ENCODE peak calls at places on chromosome 4, in eight cellular contexts. V, N, W, T, I, P, Y and G are unnamed samples.

GRCh38 chr4:118968006-118968405 is 79.4 kb downstream of the SYNPO2 start:
- DNase-seq in N (no peak), I (peak), V (peak), P (no peak), T (no peak), Y (peak), W (no peak), G (peak)

GRCh38 chr4:5998333-5998936 is 19.8 kb downstream of the C4orf50 start:
- DNase-seq in V (peak), N (peak), T (peak), Y (peak), I (peak), P (peak), W (no peak), G (peak)

GRCh38 chr4:25884040-25884788 is 21.4 kb upstream of the SEL1L3 start:
- DNase-seq in V (peak), W (no peak), I (no peak), P (no peak), T (no peak), Y (no peak), N (no peak), G (no peak)

GRCh38 chr4:145176641-145177432 is 3.6 kb downstream of the OTUD4 start:
- DNase-seq in I (no peak), N (no peak), W (no peak), T (no peak), P (no peak), Y (no peak), V (peak), G (no peak)

GRCh38 chr4:156771171-156771837 is 200.3 kb downstream of the PDGFC start:
- DNase-seq in P (no peak), W (no peak), Y (no peak), N (peak), I (no peak), V (peak), T (no peak), G (no peak)

GRCh38 chr4:40178672-40179071 is 18.2 kb upstream of the RHOH start:
- DNase-seq in N (no peak), V (no peak), Y (no peak), P (no peak), T (no peak), W (no peak), I (no peak), G (no peak)

GRCh38 chr4:2163311-2163821 is 78.6 kb downstream of the HAUS3 start:
- DNase-seq in V (no peak), T (no peak), Y (peak), P (no peak), N (no peak), I (no peak), W (no peak), G (no peak)

GRCh38 chr4:155639674-155640529 is 26.7 kb upstream of the GUCY1A1 start:
- DNase-seq in Y (no peak), V (no peak), T (no peak), P (no peak), W (no peak), N (no peak), I (no peak), G (no peak)

GRCh38 chr4:16765549-16765948 is 132.9 kb downstream of the LDB2 start:
- DNase-seq in Y (no peak), N (no peak), W (no peak), I (no peak), P (no peak), V (no peak), T (no peak), G (no peak)

GRCh38 chr4:140013088-140013487 is 140.9 kb downstream of the MAML3 start:
- DNase-seq in T (no peak), Y (no peak), I (no peak), N (no peak), V (no peak), W (no peak), P (no peak), G (no peak)

GRCh38 chr4:76690091-76690905 is 207.6 kb downstream of the SOWAHB start:
- DNase-seq in V (peak), I (no peak), N (peak), W (no peak), P (no peak), T (no peak), Y (no peak), G (no peak)

GRCh38 chr4:95835672-95836071 is 4.2 kb upstream of the PDHA2 start:
- DNase-seq in I (no peak), Y (no peak), T (no peak), P (no peak), N (peak), V (no peak), W (no peak), G (no peak)

GRCh38 chr4:56467284-56468096 is at the start of gene SRP72:
- DNase-seq in Y (peak), N (peak), I (peak), P (peak), V (peak), W (peak), T (peak), G (peak)

GRCh38 chr4:8393593-8394038 is 46.9 kb downstream of the ACOX3 start:
- DNase-seq in I (peak), V (peak), T (no peak), P (no peak), W (no peak), Y (peak), N (no peak), G (no peak)

GRCh38 chr4:112213850-112214249 is 17.7 kb upstream of the AP1AR start:
- DNase-seq in I (no peak), W (no peak), Y (no peak), P (no peak), N (no peak), V (peak), T (no peak), G (no peak)